ENCODE peak calls at places on chromosome 2, in seven cellular contexts. One of them, this sample, is unnamed.

GRCh38 chr2:54058449-54058848 is 57.0 kb upstream of the ACYP2 start:
- DNase-seq in NCI-H2171 treated with DMSO at 0.1 percent for 48 hours: no peak
- DNase-seq in activated B cell treated with CpG ODN at 0.5 μM for 24 hours: no peak
- DNase-seq in activated effector memory CD4-positive, alpha-beta T cell treated with Interleukin-2 at 50 U/mL for 16 hours: no peak
- DNase-seq in NT2/D1: no peak
- DNase-seq in NCI-H1417: no peak
- DNase-seq in SK-MEL-5: no peak
- DNase-seq in this sample: no peak

GRCh38 chr2:37154790-37155189 is 2.0 kb downstream of the EIF2AK2 start:
- DNase-seq in NCI-H2171 treated with DMSO at 0.1 percent for 48 hours: no peak
- DNase-seq in activated B cell treated with CpG ODN at 0.5 μM for 24 hours: no peak
- DNase-seq in activated effector memory CD4-positive, alpha-beta T cell treated with Interleukin-2 at 50 U/mL for 16 hours: no peak
- DNase-seq in NT2/D1: no peak
- DNase-seq in NCI-H1417: no peak
- DNase-seq in SK-MEL-5: no peak
- DNase-seq in this sample: no peak

GRCh38 chr2:186551323-186552050 is 38.4 kb upstream of the ITGAV start:
- DNase-seq in NCI-H2171 treated with DMSO at 0.1 percent for 48 hours: no peak
- DNase-seq in activated B cell treated with CpG ODN at 0.5 μM for 24 hours: no peak
- DNase-seq in activated effector memory CD4-positive, alpha-beta T cell treated with Interleukin-2 at 50 U/mL for 16 hours: no peak
- DNase-seq in NT2/D1: no peak
- DNase-seq in NCI-H1417: no peak
- DNase-seq in SK-MEL-5: no peak
- DNase-seq in this sample: no peak

GRCh38 chr2:198873771-198874501 is 583.8 kb downstream of the SATB2 start:
- DNase-seq in NCI-H2171 treated with DMSO at 0.1 percent for 48 hours: no peak
- DNase-seq in activated B cell treated with CpG ODN at 0.5 μM for 24 hours: no peak
- DNase-seq in activated effector memory CD4-positive, alpha-beta T cell treated with Interleukin-2 at 50 U/mL for 16 hours: no peak
- DNase-seq in NT2/D1: no peak
- DNase-seq in NCI-H1417: no peak
- DNase-seq in SK-MEL-5: no peak
- DNase-seq in this sample: no peak

GRCh38 chr2:189297446-189297845 is 117.9 kb upstream of the COL5A2 start:
- DNase-seq in NCI-H2171 treated with DMSO at 0.1 percent for 48 hours: no peak
- DNase-seq in activated B cell treated with CpG ODN at 0.5 μM for 24 hours: no peak
- DNase-seq in activated effector memory CD4-positive, alpha-beta T cell treated with Interleukin-2 at 50 U/mL for 16 hours: no peak
- DNase-seq in NT2/D1: no peak
- DNase-seq in NCI-H1417: no peak
- DNase-seq in SK-MEL-5: no peak
- DNase-seq in this sample: no peak

GRCh38 chr2:11781624-11782023 is 35.2 kb downstream of the LPIN1 start:
- DNase-seq in NCI-H2171 treated with DMSO at 0.1 percent for 48 hours: no peak
- DNase-seq in activated B cell treated with CpG ODN at 0.5 μM for 24 hours: no peak
- DNase-seq in activated effector memory CD4-positive, alpha-beta T cell treated with Interleukin-2 at 50 U/mL for 16 hours: no peak
- DNase-seq in NT2/D1: no peak
- DNase-seq in NCI-H1417: no peak
- DNase-seq in SK-MEL-5: no peak
- DNase-seq in this sample: no peak

GRCh38 chr2:66171530-66171929 is 263.4 kb upstream of the MEIS1 start:
- DNase-seq in NCI-H2171 treated with DMSO at 0.1 percent for 48 hours: no peak
- DNase-seq in activated B cell treated with CpG ODN at 0.5 μM for 24 hours: no peak
- DNase-seq in activated effector memory CD4-positive, alpha-beta T cell treated with Interleukin-2 at 50 U/mL for 16 hours: no peak
- DNase-seq in NT2/D1: no peak
- DNase-seq in NCI-H1417: peak
- DNase-seq in SK-MEL-5: no peak
- DNase-seq in this sample: no peak

GRCh38 chr2:229164545-229165249 is 106.4 kb downstream of the PID1 start:
- DNase-seq in NCI-H2171 treated with DMSO at 0.1 percent for 48 hours: no peak
- DNase-seq in activated B cell treated with CpG ODN at 0.5 μM for 24 hours: no peak
- DNase-seq in activated effector memory CD4-positive, alpha-beta T cell treated with Interleukin-2 at 50 U/mL for 16 hours: no peak
- DNase-seq in NT2/D1: no peak
- DNase-seq in NCI-H1417: no peak
- DNase-seq in SK-MEL-5: no peak
- DNase-seq in this sample: no peak

GRCh38 chr2:178568227-178568626 is 88.0 kb downstream of the PLEKHA3 start:
- DNase-seq in NCI-H2171 treated with DMSO at 0.1 percent for 48 hours: no peak
- DNase-seq in activated B cell treated with CpG ODN at 0.5 μM for 24 hours: no peak
- DNase-seq in activated effector memory CD4-positive, alpha-beta T cell treated with Interleukin-2 at 50 U/mL for 16 hours: no peak
- DNase-seq in NT2/D1: no peak
- DNase-seq in NCI-H1417: no peak
- DNase-seq in SK-MEL-5: no peak
- DNase-seq in this sample: no peak

GRCh38 chr2:41937921-41938708 is 109.7 kb upstream of the PKDCC start:
- DNase-seq in NCI-H2171 treated with DMSO at 0.1 percent for 48 hours: no peak
- DNase-seq in activated B cell treated with CpG ODN at 0.5 μM for 24 hours: no peak
- DNase-seq in activated effector memory CD4-positive, alpha-beta T cell treated with Interleukin-2 at 50 U/mL for 16 hours: no peak
- DNase-seq in NT2/D1: no peak
- DNase-seq in NCI-H1417: no peak
- DNase-seq in SK-MEL-5: peak
- DNase-seq in this sample: no peak

GRCh38 chr2:236855176-236855865 is 230.4 kb upstream of the COPS8 start:
- DNase-seq in NCI-H2171 treated with DMSO at 0.1 percent for 48 hours: no peak
- DNase-seq in activated B cell treated with CpG ODN at 0.5 μM for 24 hours: no peak
- DNase-seq in activated effector memory CD4-positive, alpha-beta T cell treated with Interleukin-2 at 50 U/mL for 16 hours: no peak
- DNase-seq in NT2/D1: no peak
- DNase-seq in NCI-H1417: no peak
- DNase-seq in SK-MEL-5: no peak
- DNase-seq in this sample: no peak

This sample was measured in SIG-M5.